ENCODE peak calls at places on chromosomes 2 and 18, in five cellular contexts. D is stomach, M is AG04450, J is lung, O is H7. I is an unnamed sample.
A peak's percentile ranks its signal among the peaks of the same experiment; 100 is the strongest.

GRCh38 chr2:128421861-128422311 is 103.2 kb upstream of the HS6ST1 start:
- DNase-seq in D (peak; percentile 16), M (no peak), J (peak; percentile 23), O (no peak), I (peak; percentile 13)

GRCh38 chr2:128270306-128271185 is 48.1 kb downstream of the HS6ST1 start:
- DNase-seq in D (no peak), M (no peak), J (no peak), O (peak; percentile 34), I (no peak)

GRCh38 chr2:120844098-120844738 is 108.5 kb downstream of the GLI2 start:
- DNase-seq in D (no peak), M (no peak), J (no peak), O (no peak), I (no peak)

GRCh38 chr2:157439792-157440186 is 4.1 kb downstream of the CYTIP start:
- DNase-seq in D (no peak), M (no peak), J (no peak), O (no peak), I (no peak)

GRCh38 chr18:26757263-26758019 is 108.1 kb downstream of the AQP4 start:
- DNase-seq in D (peak; percentile 60), M (no peak), J (peak; percentile 43), O (no peak), I (no peak)

GRCh38 chr2:86366651-86367500 is 29.4 kb upstream of the REEP1 start:
- DNase-seq in D (no peak), M (no peak), J (no peak), O (no peak), I (no peak)

GRCh38 chr2:134736167-134736885 is 17.5 kb upstream of the TMEM163 start:
- DNase-seq in D (no peak), M (no peak), J (no peak), O (no peak), I (no peak)

GRCh38 chr2:191933307-191934105 is 86.6 kb upstream of the CAVIN2 start:
- DNase-seq in D (no peak), M (peak; percentile 37), J (no peak), O (no peak), I (no peak)

GRCh38 chr18:34023471-34023870 is 201.2 kb downstream of the NOL4 start:
- DNase-seq in D (no peak), M (no peak), J (no peak), O (no peak), I (no peak)

GRCh38 chr2:236546561-236546961 is 23.1 kb upstream of the ACKR3 start:
- DNase-seq in D (no peak), M (no peak), J (no peak), O (no peak), I (no peak)

GRCh38 chr2:73293534-73294171 is at the start of gene EGR4:
- DNase-seq in D (peak; percentile 57), M (no peak), J (peak; percentile 46), O (peak; percentile 97), I (no peak)

GRCh38 chr2:94876523-94876863 is 5.3 kb downstream of the TEKT4 start:
- DNase-seq in D (no peak), M (no peak), J (no peak), O (no peak), I (peak; percentile 63)

DNA sequence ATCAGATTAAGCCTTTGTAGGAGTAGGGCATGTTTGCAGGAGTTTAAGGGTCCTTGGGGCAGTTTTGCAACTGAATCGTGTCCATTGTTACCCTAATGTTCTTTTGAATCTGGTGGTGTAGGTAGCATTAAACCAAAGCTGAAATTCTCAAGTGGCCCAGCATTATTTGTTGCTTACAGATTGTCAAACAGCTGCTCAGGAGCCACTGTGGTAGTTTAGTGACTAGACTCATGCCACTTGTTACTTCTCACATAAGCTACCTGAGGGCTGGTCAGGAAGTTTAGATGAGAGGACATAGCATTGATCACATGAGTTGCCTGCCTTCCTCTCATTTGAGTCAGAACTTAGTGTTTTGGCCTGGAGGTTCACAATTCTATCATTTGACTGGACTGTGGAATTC is 157.6 kb downstream of the HAUS1 start:
- DNase-seq in D (no peak), M (no peak), J (no peak), O (peak; percentile 25), I (no peak)
- H3K4me3 ChIP-seq in D (no peak overlapping the region), M (no peak overlapping the region), J (no peak overlapping the region), O (no peak overlapping the region), I (no peak overlapping the region)

GRCh38 chr2:213187833-213188532 is 36.6 kb upstream of the IKZF2 start:
- DNase-seq in D (no peak), M (peak; percentile 39), J (peak; percentile 66), O (peak; percentile 57), I (no peak)

GRCh38 chr2:213187386-213187785 is 36.0 kb upstream of the IKZF2 start:
- DNase-seq in D (no peak), M (no peak), J (no peak), O (no peak), I (no peak)

GRCh38 chr2:213188533-213188867 is 37.1 kb upstream of the IKZF2 start:
- DNase-seq in D (no peak), M (no peak), J (no peak), O (no peak), I (no peak)

GRCh38 chr2:213185147-213185822 is 33.9 kb upstream of the IKZF2 start:
- DNase-seq in D (no peak), M (no peak), J (no peak), O (no peak), I (no peak)

DNA sequence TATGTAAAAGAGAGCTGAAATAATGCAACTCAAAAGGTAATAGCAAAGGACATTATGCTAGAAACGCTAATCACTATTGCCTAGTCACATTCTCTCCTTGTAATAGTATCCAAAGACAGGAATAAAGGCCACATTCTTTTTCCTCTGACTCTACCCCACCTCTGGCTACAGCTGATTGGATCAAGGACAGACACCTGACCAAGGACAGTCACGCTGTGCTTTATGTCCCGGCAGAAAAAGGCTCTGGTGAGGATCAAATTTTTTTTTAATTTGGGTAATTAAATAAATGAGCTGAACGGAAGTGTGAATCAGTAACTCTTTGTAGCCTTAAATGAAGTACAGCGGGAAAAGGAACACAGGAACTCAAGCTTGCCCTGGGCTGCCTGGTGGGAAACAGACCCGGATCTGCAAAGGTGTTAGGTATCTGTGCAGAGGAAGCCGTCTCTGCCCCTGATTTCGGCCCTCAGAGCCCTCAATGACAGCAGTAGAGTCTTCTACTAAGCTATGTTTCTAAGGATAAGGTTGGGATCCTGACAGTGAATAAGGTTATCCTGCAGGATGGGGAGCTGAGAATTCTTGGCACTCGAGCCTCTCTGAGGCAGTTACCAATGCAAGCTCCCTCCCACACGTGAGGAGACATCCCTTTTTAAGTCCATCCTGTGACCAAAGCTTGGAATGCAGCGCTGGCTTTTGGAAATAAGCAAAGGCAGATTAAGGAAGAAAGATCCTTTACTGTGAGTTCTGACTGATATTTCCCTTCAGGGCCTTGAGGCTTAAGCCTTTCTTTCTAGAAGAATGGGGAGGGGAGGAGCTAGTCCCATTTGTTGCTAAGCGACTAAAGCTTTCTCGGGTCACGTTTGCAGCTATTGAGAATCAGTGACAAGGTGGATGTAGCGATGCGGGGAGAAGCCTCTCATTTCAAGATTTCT is 37.8 kb upstream of the IKZF2 start:
- DNase-seq in D (no peak), M (no peak), J (no peak), O (peak; percentile 56), I (no peak)
- H3K4me3 ChIP-seq in D (no peak overlapping the region), M (no peak overlapping the region), J (no peak overlapping the region), O (peak overlapping the region; percentile 33), I (no peak overlapping the region)

GRCh38 chr2:27771202-27771547 is 344 bp upstream of the MRPL33 start:
- DNase-seq in D (no peak), M (no peak), J (no peak), O (no peak), I (no peak)

GRCh38 chr2:27771548-27772335 is at the start of gene MRPL33:
- DNase-seq in D (peak; percentile 97), M (peak; percentile 57), J (peak; percentile 95), O (peak; percentile 95), I (peak; percentile 93)

GRCh38 chr2:27776097-27776496 is 4.6 kb downstream of the MRPL33 start:
- DNase-seq in D (no peak), M (no peak), J (no peak), O (no peak), I (no peak)

GRCh38 chr2:27773959-27774358 is 2.4 kb downstream of the MRPL33 start:
- DNase-seq in D (no peak), M (no peak), J (no peak), O (no peak), I (no peak)

GRCh38 chr2:27772804-27773203 is 1.3 kb downstream of the MRPL33 start:
- DNase-seq in D (no peak), M (no peak), J (no peak), O (no peak), I (no peak)
- H3K4me3 ChIP-seq in D (peak overlapping the region; percentile 79), M (peak overlapping the region; percentile 89), J (no peak overlapping the region), O (no peak overlapping the region), I (no peak overlapping the region)

GRCh38 chr18:44789704-44790103 is 109.0 kb downstream of the SETBP1 start:
- DNase-seq in D (no peak), M (no peak), J (no peak), O (no peak), I (no peak)

GRCh38 chr18:44786697-44787096 is 106.0 kb downstream of the SETBP1 start:
- DNase-seq in D (no peak), M (no peak), J (no peak), O (no peak), I (no peak)

GRCh38 chr18:44788334-44788733 is 107.6 kb downstream of the SETBP1 start:
- DNase-seq in D (no peak), M (no peak), J (no peak), O (no peak), I (no peak)

GRCh38 chr18:44783371-44783770 is 102.7 kb downstream of the SETBP1 start:
- DNase-seq in D (no peak), M (no peak), J (no peak), O (no peak), I (no peak)

GRCh38 chr18:44786257-44786656 is 105.6 kb downstream of the SETBP1 start:
- DNase-seq in D (no peak), M (no peak), J (no peak), O (no peak), I (no peak)
- H3K4me3 ChIP-seq in D (no peak overlapping the region), M (no peak overlapping the region), J (no peak overlapping the region), O (no peak overlapping the region), I (no peak overlapping the region)

GRCh38 chr2:226124548-226125011 is 675.0 kb downstream of the IRS1 start:
- DNase-seq in D (no peak), M (no peak), J (no peak), O (peak; percentile 2), I (no peak)
- H3K4me3 ChIP-seq in D (no peak overlapping the region), M (no peak overlapping the region), J (no peak overlapping the region), O (no peak overlapping the region), I (no peak overlapping the region)